ENCODE peak calls at places on chromosomes 3 and 15, in ten cellular contexts. One of them, this sample, is unnamed.

GRCh38 chr3:60752800-60753199 is 498.5 kb downstream of the FHIT start:
- DNase-seq in AG10803: peak
- DNase-seq in coronary artery: no peak
- DNase-seq in MM.1S: no peak
- DNase-seq in D721Med: no peak
- DNase-seq in omental fat pad: no peak
- DNase-seq in H9: no peak
- DNase-seq in breast epithelium: no peak
- DNase-seq in sigmoid colon: no peak
- DNase-seq in AG04450: no peak
- DNase-seq in this sample: no peak

GRCh38 chr3:16239082-16239770 is 25.5 kb downstream of the DPH3 start:
- DNase-seq in sigmoid colon: no peak
- DNase-seq in MM.1S: no peak
- DNase-seq in breast epithelium: no peak
- DNase-seq in H9: no peak
- DNase-seq in AG10803: peak
- DNase-seq in omental fat pad: no peak
- DNase-seq in coronary artery: no peak
- DNase-seq in AG04450: no peak
- DNase-seq in D721Med: no peak
- DNase-seq in this sample: no peak

GRCh38 chr3:39809181-39809994 is at the start of gene MYRIP:
- DNase-seq in D721Med: peak
- DNase-seq in MM.1S: peak
- DNase-seq in AG04450: no peak
- DNase-seq in AG10803: peak
- DNase-seq in breast epithelium: peak
- DNase-seq in coronary artery: no peak
- DNase-seq in omental fat pad: no peak
- DNase-seq in H9: peak
- DNase-seq in sigmoid colon: peak
- DNase-seq in this sample: peak

GRCh38 chr3:10729439-10729838 is 86.6 kb upstream of the SLC6A11 start:
- DNase-seq in breast epithelium: no peak
- DNase-seq in MM.1S: no peak
- DNase-seq in AG10803: no peak
- DNase-seq in D721Med: no peak
- DNase-seq in sigmoid colon: no peak
- DNase-seq in AG04450: no peak
- DNase-seq in omental fat pad: no peak
- DNase-seq in H9: peak
- DNase-seq in coronary artery: peak
- DNase-seq in this sample: no peak

GRCh38 chr3:58411851-58412830 is 21.5 kb downstream of the PDHB start:
- DNase-seq in H9: no peak
- DNase-seq in AG10803: no peak
- DNase-seq in MM.1S: no peak
- DNase-seq in D721Med: no peak
- DNase-seq in AG04450: no peak
- DNase-seq in breast epithelium: no peak
- DNase-seq in coronary artery: no peak
- DNase-seq in omental fat pad: no peak
- DNase-seq in sigmoid colon: no peak
- DNase-seq in this sample: no peak

GRCh38 chr3:46096781-46097180 is 69.5 kb upstream of the XCR1 start:
- DNase-seq in breast epithelium: no peak
- DNase-seq in H9: no peak
- DNase-seq in AG10803: no peak
- DNase-seq in omental fat pad: no peak
- DNase-seq in coronary artery: no peak
- DNase-seq in D721Med: no peak
- DNase-seq in AG04450: no peak
- DNase-seq in MM.1S: no peak
- DNase-seq in sigmoid colon: no peak
- DNase-seq in this sample: no peak

GRCh38 chr3:31823184-31823583 is 157.9 kb downstream of the OSBPL10 start:
- DNase-seq in AG10803: no peak
- DNase-seq in AG04450: no peak
- DNase-seq in coronary artery: no peak
- DNase-seq in D721Med: no peak
- DNase-seq in breast epithelium: no peak
- DNase-seq in sigmoid colon: no peak
- DNase-seq in MM.1S: no peak
- DNase-seq in H9: no peak
- DNase-seq in omental fat pad: no peak
- DNase-seq in this sample: no peak

GRCh38 chr15:81880833-81881232 is 165.0 kb downstream of the MEX3B start:
- DNase-seq in H9: no peak
- DNase-seq in AG04450: no peak
- DNase-seq in AG10803: no peak
- DNase-seq in sigmoid colon: no peak
- DNase-seq in coronary artery: no peak
- DNase-seq in MM.1S: no peak
- DNase-seq in D721Med: no peak
- DNase-seq in omental fat pad: no peak
- DNase-seq in breast epithelium: no peak
- DNase-seq in this sample: no peak

GRCh38 chr3:62332017-62332416 is 41.3 kb downstream of the FEZF2 start:
- DNase-seq in coronary artery: no peak
- DNase-seq in omental fat pad: no peak
- DNase-seq in breast epithelium: no peak
- DNase-seq in MM.1S: no peak
- DNase-seq in sigmoid colon: no peak
- DNase-seq in AG04450: no peak
- DNase-seq in AG10803: no peak
- DNase-seq in H9: no peak
- DNase-seq in D721Med: no peak
- DNase-seq in this sample: no peak

GRCh38 chr3:111471851-111472250 is 70.1 kb upstream of the CD96 start:
- DNase-seq in AG10803: peak
- DNase-seq in breast epithelium: no peak
- DNase-seq in omental fat pad: no peak
- DNase-seq in H9: no peak
- DNase-seq in AG04450: no peak
- DNase-seq in sigmoid colon: no peak
- DNase-seq in D721Med: no peak
- DNase-seq in MM.1S: no peak
- DNase-seq in coronary artery: no peak
- DNase-seq in this sample: no peak

GRCh38 chr3:139318826-139319225 is 25.0 kb upstream of the MRPS22 start:
- DNase-seq in omental fat pad: no peak
- DNase-seq in AG10803: no peak
- DNase-seq in breast epithelium: no peak
- DNase-seq in D721Med: no peak
- DNase-seq in H9: no peak
- DNase-seq in AG04450: no peak
- DNase-seq in MM.1S: no peak
- DNase-seq in sigmoid colon: no peak
- DNase-seq in coronary artery: no peak
- DNase-seq in this sample: no peak

GRCh38 chr3:1346386-1346785 is 253.6 kb downstream of the CNTN6 start:
- DNase-seq in D721Med: no peak
- DNase-seq in AG04450: no peak
- DNase-seq in sigmoid colon: no peak
- DNase-seq in breast epithelium: no peak
- DNase-seq in coronary artery: no peak
- DNase-seq in omental fat pad: no peak
- DNase-seq in H9: no peak
- DNase-seq in AG10803: no peak
- DNase-seq in MM.1S: no peak
- DNase-seq in this sample: no peak

GRCh38 chr3:1350885-1351284 is 258.1 kb downstream of the CNTN6 start:
- DNase-seq in H9: no peak
- DNase-seq in AG10803: no peak
- DNase-seq in sigmoid colon: no peak
- DNase-seq in D721Med: no peak
- DNase-seq in coronary artery: no peak
- DNase-seq in omental fat pad: no peak
- DNase-seq in MM.1S: no peak
- DNase-seq in breast epithelium: no peak
- DNase-seq in AG04450: no peak
- DNase-seq in this sample: no peak

DNA sequence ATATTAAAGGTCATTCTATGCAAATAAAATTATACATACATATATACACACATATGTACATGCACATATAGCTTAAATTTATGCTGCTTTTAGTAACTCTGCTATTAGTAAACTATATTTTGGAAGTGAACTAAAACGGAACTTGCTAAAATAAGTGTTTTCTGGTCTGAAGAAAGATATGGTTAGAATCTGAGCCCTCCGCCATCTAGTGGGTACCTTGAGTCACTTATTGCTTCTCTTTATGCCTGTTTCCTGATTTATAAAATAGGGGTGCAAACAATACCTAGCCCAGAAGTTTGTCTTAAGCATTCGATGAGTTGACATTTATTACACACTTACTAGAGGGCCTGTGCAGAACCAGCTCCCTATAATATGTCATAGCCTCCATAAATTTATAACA is 255.7 kb downstream of the CNTN6 start:
- DNase-seq in D721Med: no peak
- DNase-seq in AG10803: no peak
- DNase-seq in breast epithelium: no peak
- DNase-seq in MM.1S: no peak
- DNase-seq in AG04450: no peak
- DNase-seq in omental fat pad: no peak
- DNase-seq in sigmoid colon: no peak
- DNase-seq in H9: no peak
- DNase-seq in coronary artery: no peak
- DNase-seq in this sample: no peak
- TF ChIP-seq CTCF in D721Med: no peak
- TF ChIP-seq CTCF in AG10803: no peak
- TF ChIP-seq CTCF in breast epithelium: no peak
- TF ChIP-seq CTCF in MM.1S: no peak
- TF ChIP-seq CTCF in AG04450: no peak
- TF ChIP-seq CTCF in omental fat pad: no peak
- TF ChIP-seq CTCF in sigmoid colon: no peak
- TF ChIP-seq CTCF in H9: peak
- TF ChIP-seq CTCF in coronary artery: no peak
- TF ChIP-seq CTCF in this sample: no peak

GRCh38 chr3:100068758-100069345 is 45.4 kb downstream of the FILIP1L start:
- DNase-seq in breast epithelium: peak
- DNase-seq in D721Med: no peak
- DNase-seq in AG04450: peak
- DNase-seq in H9: peak
- DNase-seq in sigmoid colon: peak
- DNase-seq in MM.1S: peak
- DNase-seq in coronary artery: peak
- DNase-seq in omental fat pad: peak
- DNase-seq in AG10803: peak
- DNase-seq in this sample: peak
- TF ChIP-seq CTCF in breast epithelium: peak
- TF ChIP-seq CTCF in D721Med: peak
- TF ChIP-seq CTCF in AG04450: peak
- TF ChIP-seq CTCF in H9: peak
- TF ChIP-seq CTCF in sigmoid colon: peak
- TF ChIP-seq CTCF in MM.1S: peak
- TF ChIP-seq CTCF in coronary artery: peak
- TF ChIP-seq CTCF in omental fat pad: no peak
- TF ChIP-seq CTCF in AG10803: peak
- TF ChIP-seq CTCF in this sample: peak

GRCh38 chr3:13621381-13622221 is 72.7 kb downstream of the FBLN2 start:
- DNase-seq in breast epithelium: no peak
- DNase-seq in AG10803: peak
- DNase-seq in H9: no peak
- DNase-seq in D721Med: no peak
- DNase-seq in sigmoid colon: no peak
- DNase-seq in MM.1S: no peak
- DNase-seq in coronary artery: no peak
- DNase-seq in omental fat pad: no peak
- DNase-seq in AG04450: no peak
- DNase-seq in this sample: no peak
- TF ChIP-seq CTCF in breast epithelium: no peak
- TF ChIP-seq CTCF in AG10803: no peak
- TF ChIP-seq CTCF in H9: no peak
- TF ChIP-seq CTCF in D721Med: no peak
- TF ChIP-seq CTCF in sigmoid colon: no peak
- TF ChIP-seq CTCF in MM.1S: no peak
- TF ChIP-seq CTCF in coronary artery: no peak
- TF ChIP-seq CTCF in omental fat pad: no peak
- TF ChIP-seq CTCF in AG04450: no peak
- TF ChIP-seq CTCF in this sample: no peak

GRCh38 chr3:134426660-134427181 is 52.5 kb upstream of the AMOTL2 start:
- DNase-seq in MM.1S: no peak
- DNase-seq in coronary artery: no peak
- DNase-seq in AG10803: peak
- DNase-seq in D721Med: no peak
- DNase-seq in omental fat pad: no peak
- DNase-seq in sigmoid colon: no peak
- DNase-seq in AG04450: peak
- DNase-seq in H9: no peak
- DNase-seq in breast epithelium: no peak
- DNase-seq in this sample: no peak

GRCh38 chr3:134425943-134426342 is 51.7 kb upstream of the AMOTL2 start:
- DNase-seq in H9: no peak
- DNase-seq in AG04450: no peak
- DNase-seq in coronary artery: no peak
- DNase-seq in omental fat pad: no peak
- DNase-seq in AG10803: no peak
- DNase-seq in MM.1S: no peak
- DNase-seq in D721Med: no peak
- DNase-seq in sigmoid colon: no peak
- DNase-seq in breast epithelium: no peak
- DNase-seq in this sample: no peak

GRCh38 chr3:134428396-134428795 is 54.1 kb upstream of the AMOTL2 start:
- DNase-seq in omental fat pad: no peak
- DNase-seq in coronary artery: no peak
- DNase-seq in breast epithelium: no peak
- DNase-seq in AG04450: no peak
- DNase-seq in D721Med: no peak
- DNase-seq in sigmoid colon: no peak
- DNase-seq in H9: no peak
- DNase-seq in AG10803: peak
- DNase-seq in MM.1S: no peak
- DNase-seq in this sample: no peak

GRCh38 chr3:134430174-134430573 is 55.6 kb downstream of the ANAPC13 start:
- DNase-seq in sigmoid colon: no peak
- DNase-seq in coronary artery: no peak
- DNase-seq in AG04450: no peak
- DNase-seq in omental fat pad: no peak
- DNase-seq in AG10803: no peak
- DNase-seq in breast epithelium: no peak
- DNase-seq in MM.1S: peak
- DNase-seq in D721Med: no peak
- DNase-seq in H9: no peak
- DNase-seq in this sample: no peak

DNA sequence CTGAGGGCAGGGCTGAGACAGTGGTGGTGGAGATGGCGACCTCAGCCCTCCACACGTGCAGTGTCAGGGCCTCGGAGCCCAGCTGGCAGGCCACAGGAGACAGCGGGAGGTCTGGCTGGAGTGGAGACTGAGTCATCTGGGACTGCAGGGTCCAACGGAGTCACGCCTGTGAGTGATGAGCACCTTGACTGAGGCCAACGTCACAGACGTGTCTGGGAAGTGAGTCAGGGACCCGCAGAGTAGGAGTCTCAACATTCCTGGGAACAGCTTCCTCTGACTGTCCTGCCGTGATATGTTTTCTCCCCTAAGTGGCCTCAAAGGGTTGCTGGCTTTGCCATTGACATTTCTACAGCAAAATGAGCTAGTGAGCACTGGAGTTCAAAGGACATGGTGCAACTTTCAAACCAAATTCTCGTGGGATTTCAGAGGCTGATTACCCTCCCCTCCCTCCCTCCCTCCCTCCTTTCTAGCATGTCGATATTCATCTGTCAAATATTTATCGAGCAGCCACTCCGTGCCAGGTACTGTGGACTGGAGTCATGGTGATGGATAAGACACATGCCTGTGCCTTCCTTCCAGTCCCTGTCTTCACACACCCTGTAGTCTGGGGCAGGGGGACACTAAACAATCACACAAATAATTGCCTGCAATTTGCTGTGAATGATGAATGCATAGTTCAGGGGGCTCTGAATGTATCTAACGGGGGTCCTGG is 53.3 kb upstream of the AMOTL2 start:
- DNase-seq in D721Med: no peak
- DNase-seq in coronary artery: no peak
- DNase-seq in AG10803: peak
- DNase-seq in AG04450: peak
- DNase-seq in H9: no peak
- DNase-seq in breast epithelium: no peak
- DNase-seq in sigmoid colon: peak
- DNase-seq in MM.1S: no peak
- DNase-seq in omental fat pad: no peak
- DNase-seq in this sample: no peak
- TF ChIP-seq CTCF in D721Med: no peak
- TF ChIP-seq CTCF in coronary artery: no peak
- TF ChIP-seq CTCF in AG10803: peak
- TF ChIP-seq CTCF in AG04450: peak
- TF ChIP-seq CTCF in H9: no peak
- TF ChIP-seq CTCF in breast epithelium: no peak
- TF ChIP-seq CTCF in sigmoid colon: no peak
- TF ChIP-seq CTCF in MM.1S: no peak
- TF ChIP-seq CTCF in omental fat pad: no peak
- TF ChIP-seq CTCF in this sample: no peak